ENCODE peak calls at places on chromosomes 16 and 17, in four cellular contexts. A, J, V and D are unnamed samples.

GRCh38 chr17:20171741-20172377 is 162.7 kb downstream of the SPECC1 start:
- DNase-seq in V (no peak), A (no peak), J (no peak), D (no peak)

GRCh38 chr16:3788711-3789374 is 71.5 kb upstream of the TRAP1 start:
- DNase-seq in A (no peak), V (no peak), J (no peak), D (no peak)

GRCh38 chr16:28326881-28327610 is 34.7 kb downstream of the SBK1 start:
- DNase-seq in J (peak), A (peak), V (peak), D (peak)

GRCh38 chr17:16944334-16945140 is 27.4 kb downstream of the TNFRSF13B start:
- DNase-seq in A (no peak), J (no peak), V (no peak), D (no peak)

GRCh38 chr16:4293822-4294457 is 21.1 kb upstream of the TFAP4 start:
- DNase-seq in A (peak), V (peak), J (no peak), D (peak)

GRCh38 chr17:59825533-59826316 is 67.0 kb downstream of the TUBD1 start:
- DNase-seq in A (no peak), J (no peak), V (no peak), D (no peak)

GRCh38 chr16:20844588-20844987 is 38.3 kb downstream of the REXO5 start:
- DNase-seq in V (no peak), A (peak), J (no peak), D (no peak)

GRCh38 chr16:88789593-88789992 is 4.6 kb upstream of the PIEZO1 start:
- DNase-seq in J (peak), A (peak), V (no peak), D (no peak)

GRCh38 chr16:11913425-11914079 is 2.2 kb downstream of the GSPT1 start:
- DNase-seq in V (no peak), A (no peak), J (peak), D (no peak)

GRCh38 chr16:81599034-81599744 is 154.6 kb downstream of the CMIP start:
- DNase-seq in J (no peak), V (no peak), A (no peak), D (no peak)

GRCh38 chr16:15907863-15908478 is 19.6 kb upstream of the CEP20 start:
- DNase-seq in A (no peak), J (peak), V (no peak), D (no peak)

GRCh38 chr17:40705567-40705966 is 2.0 kb upstream of the KRT24 start:
- DNase-seq in J (no peak), A (no peak), V (no peak), D (no peak)

GRCh38 chr16:48013476-48013875 is 142.3 kb downstream of the ABCC12 start:
- DNase-seq in J (no peak), V (no peak), A (no peak), D (no peak)

GRCh38 chr17:38705803-38706624 is 941 bp downstream of the MLLT6 start:
- DNase-seq in J (no peak), A (no peak), V (peak), D (peak)

GRCh38 chr16:55474821-55475220 is 4.2 kb upstream of the MMP2 start:
- DNase-seq in J (no peak), V (no peak), A (no peak), D (no peak)